ENCODE peak calls at places on chromosomes 3 and 15, in nine cellular contexts. P is stomach; F is stimulated activated CD4-positive, alpha-beta T cell treated with anti-CD3 and anti-CD28 coated beads, Interleukin-12 subunit alpha, Interleukin-12 subunit beta, amount 100 ng/mL, for 48 hours; N is stimulated activated CD8-positive, alpha-beta memory T cell treated with anti-CD3 and anti-CD28 coated beads, Interleukin-15, amount 100 ng/mL, for 24 hours; B is activated T-helper 1 cell treated with anti-CD3 and anti-CD28 coated beads, Interleukin-2, amount 50 U/mL, for 16 hours; V is CD4-positive, alpha-beta T cell; I is HFFc6; C is progenitor cell of endocrine pancreas; E is brain microvascular endothelial cell. D is an unnamed sample.
A peak's percentile ranks its signal among the peaks of the same experiment; 100 is the strongest.

GRCh38 chr3:190366145-190366544 is 21.8 kb upstream of the CLDN16 start:
- DNase-seq in P (no peak), F (no peak), N (no peak), B (no peak), V (no peak), I (no peak), C (no peak), E (no peak), D (no peak)

GRCh38 chr3:197434841-197435240 is 120.9 kb downstream of the BDH1 start:
- DNase-seq in P (no peak), F (no peak), N (no peak), B (no peak), V (no peak), I (no peak), C (no peak), E (no peak), D (no peak)

GRCh38 chr3:185041540-185041939 is 111.3 kb downstream of the C3orf70 start:
- DNase-seq in P (no peak), F (no peak), N (no peak), B (no peak), V (no peak), I (no peak), C (no peak), E (no peak), D (no peak)

GRCh38 chr15:45543051-45543450 is 20.5 kb upstream of the SLC30A4 start:
- DNase-seq in P (no peak), F (no peak), N (no peak), B (no peak), V (no peak), I (no peak), C (no peak), E (no peak), D (no peak)

GRCh38 chr15:86063328-86064180 is 16.1 kb upstream of the AGBL1 start:
- DNase-seq in P (no peak), F (no peak), N (no peak), B (no peak), V (no peak), I (no peak), C (no peak), E (no peak), D (no peak)

GRCh38 chr15:36688310-36689102 is 109.1 kb downstream of the CDIN1 start:
- DNase-seq in P (no peak), F (no peak), N (no peak), B (no peak), V (no peak), I (peak; percentile 17), C (no peak), E (peak; percentile 1), D (no peak)

GRCh38 chr15:69342460-69343076 is 43.9 kb downstream of the PAQR5 start:
- DNase-seq in P (no peak), F (no peak), N (no peak), B (no peak), V (no peak), I (no peak), C (no peak), E (no peak), D (no peak)

GRCh38 chr3:15934389-15935195 is 136.8 kb upstream of the ANKRD28 start:
- DNase-seq in P (no peak), F (no peak), N (no peak), B (no peak), V (no peak), I (no peak), C (no peak), E (no peak), D (no peak)

GRCh38 chr3:45647148-45647619 is 42.0 kb upstream of the SACM1L start:
- DNase-seq in P (no peak), F (no peak), N (no peak), B (no peak), V (no peak), I (peak; percentile 85), C (no peak), E (peak; percentile 76), D (no peak)

GRCh38 chr15:56496635-56497034 is 31.7 kb upstream of the MNS1 start:
- DNase-seq in P (no peak), F (no peak), N (no peak), B (no peak), V (no peak), I (peak; percentile 57), C (no peak), E (peak; percentile 57), D (no peak)

GRCh38 chr3:50238549-50239026 is 2.6 kb downstream of the GNAI2 start:
- DNase-seq in P (peak; percentile 95), F (no peak), N (no peak), B (no peak), V (no peak), I (no peak), C (no peak), E (no peak), D (no peak)

GRCh38 chr3:169644750-169645149 is 18.8 kb downstream of the MECOM start:
- DNase-seq in P (no peak), F (no peak), N (no peak), B (no peak), V (no peak), I (no peak), C (no peak), E (no peak), D (no peak)

GRCh38 chr3:105304487-105304886 is 62.2 kb upstream of the ALCAM start:
- DNase-seq in P (no peak), F (no peak), N (no peak), B (no peak), V (no peak), I (peak; percentile 70), C (no peak), E (peak; percentile 33), D (no peak)

GRCh38 chr3:72274511-72275295 is 489.8 kb upstream of the PROK2 start:
- DNase-seq in P (peak; percentile 62), F (no peak), N (no peak), B (no peak), V (no peak), I (peak; percentile 60), C (no peak), E (peak; percentile 80), D (no peak)

GRCh38 chr3:12370758-12371157 is 81.9 kb downstream of the PPARG start:
- DNase-seq in P (no peak), F (no peak), N (no peak), B (no peak), V (no peak), I (peak; percentile 32), C (no peak), E (no peak), D (no peak)

GRCh38 chr3:8872291-8872690 is 91.0 kb downstream of the RAD18 start:
- DNase-seq in P (no peak), F (no peak), N (no peak), B (no peak), V (no peak), I (peak; percentile 39), C (no peak), E (no peak), D (no peak)

GRCh38 chr15:89489376-89489775 is 7.0 kb downstream of the RHCG start:
- DNase-seq in P (no peak), F (no peak), N (no peak), B (no peak), V (no peak), I (no peak), C (no peak), E (no peak), D (no peak)

GRCh38 chr15:57538822-57539221 is 52.9 kb upstream of the MYZAP start:
- DNase-seq in P (no peak), F (no peak), N (no peak), B (no peak), V (no peak), I (no peak), C (no peak), E (no peak), D (no peak)

GRCh38 chr3:38773528-38773927 is 42.5 kb downstream of the SCN10A start:
- DNase-seq in P (no peak), F (no peak), N (no peak), B (no peak), V (no peak), I (no peak), C (no peak), E (no peak), D (no peak)

GRCh38 chr3:22886394-22886793 is 316.7 kb upstream of the UBE2E2 start:
- DNase-seq in P (no peak), F (no peak), N (no peak), B (no peak), V (no peak), I (no peak), C (no peak), E (no peak), D (no peak)

D was measured in central memory CD8-positive, alpha-beta T cell.